ENCODE peak calls at places on chromosomes 13 and 19, in six cellular contexts. O is GM23338, P is GM12878, Z is H1, J is HepG2, C is K562. L is an unnamed sample.

GRCh38 chr13:47397739-47398138 is 500.9 kb upstream of the HTR2A start:
- DNase-seq in O (peak; percentile 27), P (no peak), Z (no peak), J (no peak), C (no peak), L (no peak)

GRCh38 chr19:4493104-4493928 is 21.2 kb downstream of the HDGFL2 start:
- DNase-seq in O (no peak), P (no peak), Z (no peak), J (no peak), C (no peak), L (no peak)

GRCh38 chr19:13069415-13070369 is 33.0 kb downstream of the LYL1 start:
- DNase-seq in O (no peak), P (no peak), Z (no peak), J (no peak), C (peak; percentile 92), L (no peak)

GRCh38 chr13:39676315-39676876 is 20.9 kb downstream of the COG6 start:
- DNase-seq in O (peak; percentile 77), P (no peak), Z (no peak), J (peak; percentile 28), C (no peak), L (no peak)

GRCh38 chr19:9043524-9043923 is 33.3 kb upstream of the MUC16 start:
- DNase-seq in O (no peak), P (no peak), Z (no peak), J (no peak), C (no peak), L (no peak)

GRCh38 chr13:93226623-93227279 is at the start of gene GPC6:
- DNase-seq in O (peak; percentile 88), P (no peak), Z (no peak), J (peak; percentile 79), C (peak; percentile 66), L (peak; percentile 58)

GRCh38 chr13:77390391-77390790 is 63.5 kb upstream of the MYCBP2 start:
- DNase-seq in O (no peak), P (no peak), Z (no peak), J (no peak), C (no peak), L (no peak)

GRCh38 chr13:61774903-61775302 is 359.3 kb upstream of the PCDH20 start:
- DNase-seq in O (no peak), P (no peak), Z (no peak), J (no peak), C (no peak), L (no peak)

GRCh38 chr19:10191347-10191746 is 3.4 kb downstream of the DNMT1 start:
- DNase-seq in O (no peak), P (no peak), Z (no peak), J (peak; percentile 91), C (no peak), L (no peak)

GRCh38 chr19:17938092-17938845 is 5.5 kb downstream of the CCDC124 start:
- DNase-seq in O (peak; percentile 82), P (no peak), Z (no peak), J (peak; percentile 46), C (peak; percentile 73), L (peak; percentile 85)

GRCh38 chr13:43730642-43731041 is 56.1 kb downstream of the ENOX1 start:
- DNase-seq in O (no peak), P (no peak), Z (no peak), J (no peak), C (no peak), L (no peak)

GRCh38 chr19:32692727-32693061 is 1.1 kb downstream of the NUDT19 start:
- DNase-seq in O (no peak), P (no peak), Z (no peak), J (no peak), C (no peak), L (no peak)

GRCh38 chr13:92842145-92842544 is 384.5 kb upstream of the GPC6 start:
- DNase-seq in O (no peak), P (no peak), Z (no peak), J (no peak), C (no peak), L (no peak)

GRCh38 chr13:32426191-32426980 is 1.5 kb downstream of the N4BP2L1 start:
- DNase-seq in O (no peak), P (peak; percentile 73), Z (no peak), J (no peak), C (no peak), L (no peak)

GRCh38 chr19:32890326-32890725 is 20.8 kb upstream of the SLC7A9 start:
- DNase-seq in O (no peak), P (no peak), Z (no peak), J (no peak), C (no peak), L (no peak)

GRCh38 chr13:85509512-85509911 is 289.7 kb downstream of the SLITRK6 start:
- DNase-seq in O (no peak), P (no peak), Z (no peak), J (no peak), C (no peak), L (no peak)

GRCh38 chr13:85503797-85504196 is 295.4 kb downstream of the SLITRK6 start:
- DNase-seq in O (no peak), P (no peak), Z (no peak), J (no peak), C (no peak), L (no peak)

GRCh38 chr13:85512421-85512820 is 286.8 kb downstream of the SLITRK6 start:
- DNase-seq in O (no peak), P (no peak), Z (no peak), J (peak; percentile 11), C (no peak), L (no peak)

DNA sequence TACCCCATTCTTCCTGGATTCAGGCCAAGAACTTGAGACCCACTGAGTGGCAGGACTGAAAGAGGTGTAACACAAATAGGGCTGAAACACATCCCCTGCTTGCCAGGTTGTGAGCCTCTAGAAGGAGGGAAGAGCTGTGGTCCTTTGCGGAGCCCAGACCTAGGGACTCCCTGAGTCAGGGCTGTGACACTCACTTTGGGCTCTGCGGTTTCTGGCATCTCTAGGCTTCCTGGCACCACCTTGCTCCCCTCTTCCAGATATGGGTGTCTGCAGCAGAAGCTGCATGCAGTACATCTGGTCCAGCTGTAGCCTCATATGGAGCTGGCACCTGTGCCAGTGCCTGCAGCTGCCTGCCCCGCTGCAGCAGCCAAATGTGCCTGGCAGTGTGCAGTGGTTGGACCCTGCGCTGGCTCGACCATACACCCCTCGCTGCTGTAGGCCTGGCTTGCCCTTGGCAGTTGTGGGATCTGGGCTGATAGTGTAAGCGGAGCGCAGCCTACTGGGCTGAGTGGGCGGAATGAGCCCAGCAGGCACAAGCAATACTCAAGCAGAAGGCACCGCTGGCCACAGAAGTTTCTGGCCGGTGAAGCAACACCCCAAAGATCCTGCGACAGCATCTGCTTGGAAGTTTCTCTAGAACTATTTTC is 290.4 kb downstream of the SLITRK6 start:
- DNase-seq in O (peak; percentile 46), P (no peak), Z (no peak), J (no peak), C (no peak), L (peak; percentile 34)
- TF ChIP-seq CREB1 in O (no peak), P (no peak), Z (no peak), J (no peak), C (no peak), L (no peak)

DNA sequence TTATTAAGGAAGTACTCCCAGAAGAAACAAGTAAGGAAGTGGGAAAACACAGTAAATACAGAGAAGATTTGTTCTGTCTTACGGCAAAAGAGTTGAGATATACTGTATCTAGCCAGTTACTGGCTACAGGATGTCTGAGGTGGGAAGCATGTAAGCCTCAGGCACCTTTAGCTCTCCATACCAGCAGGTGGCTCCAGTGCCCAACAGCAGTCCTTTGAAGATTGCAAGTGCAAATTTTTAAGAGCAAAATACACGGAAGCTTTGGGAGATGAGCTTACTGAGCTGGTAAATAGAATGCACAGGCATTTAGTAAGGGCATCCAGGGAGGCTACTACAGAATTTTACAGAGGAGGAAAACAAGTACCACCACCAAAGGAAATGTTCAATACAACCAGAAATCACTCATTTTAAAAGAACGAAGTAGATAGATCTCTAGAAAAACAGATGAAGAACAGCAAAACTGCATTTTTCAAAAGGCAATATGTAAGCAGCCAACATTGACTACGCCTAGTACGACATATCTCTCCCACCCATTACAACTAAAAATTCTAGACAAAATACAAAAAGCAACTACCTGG is 57.9 kb upstream of the VSTM2B start:
- DNase-seq in O (peak; percentile 69), P (no peak), Z (no peak), J (peak; percentile 50), C (no peak), L (peak; percentile 44)
- TF ChIP-seq CREB1 in O (no peak), P (no peak), Z (no peak), J (no peak), C (no peak), L (no peak)

DNA sequence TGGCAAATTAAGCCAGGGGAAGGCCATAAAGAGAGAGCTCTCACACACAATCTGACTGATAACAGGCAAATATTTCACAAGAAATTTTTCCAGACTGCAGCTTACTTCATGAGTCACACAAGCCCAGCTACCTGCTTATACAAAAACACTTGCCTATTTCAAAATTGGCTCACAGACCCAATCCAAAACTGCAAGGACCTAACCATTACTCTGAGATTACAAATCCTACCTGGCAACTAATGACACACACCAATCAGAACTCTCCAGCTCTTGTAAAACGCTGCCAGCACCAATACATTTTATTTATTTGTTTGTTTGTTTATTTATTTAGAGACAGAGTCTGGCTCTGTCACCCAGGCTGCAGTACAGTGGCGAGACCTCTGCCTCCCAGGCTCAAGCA is 18.1 kb upstream of the ZFP82 start:
- DNase-seq in O (peak; percentile 77), P (no peak), Z (no peak), J (no peak), C (no peak), L (no peak)
- TF ChIP-seq CREB1 in O (no peak), P (no peak), Z (peak; percentile 57), J (no peak), C (no peak), L (no peak)

DNA sequence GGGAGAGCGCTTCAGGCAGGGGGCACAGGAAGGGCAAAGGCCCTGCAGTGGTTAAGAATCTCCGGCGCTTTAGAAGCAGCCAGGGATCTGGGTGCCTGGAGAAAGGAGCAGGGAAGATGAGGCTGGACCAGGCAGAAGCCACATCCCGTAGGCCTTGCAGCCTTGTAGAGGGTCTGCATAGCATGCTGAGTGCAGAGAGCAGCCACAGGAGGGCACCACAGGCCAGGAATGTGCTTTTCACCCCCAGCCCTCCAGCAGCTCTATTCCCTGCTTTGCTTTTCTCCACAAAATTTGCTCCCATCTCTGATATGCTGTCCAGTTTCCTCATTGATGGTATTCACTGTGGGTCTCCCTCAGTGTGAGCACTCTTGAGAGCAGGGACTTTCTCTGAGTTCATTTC is 5.7 kb downstream of the WDR62 start:
- DNase-seq in O (peak; percentile 69), P (no peak), Z (no peak), J (no peak), C (peak; percentile 42), L (peak; percentile 54)
- TF ChIP-seq CREB1 in O (no peak), P (no peak), Z (no peak), J (no peak), C (no peak), L (no peak)

GRCh38 chr19:53927745-53928144 is 18.7 kb downstream of the CACNG7 start:
- DNase-seq in O (peak; percentile 97), P (no peak), Z (peak; percentile 79), J (peak; percentile 33), C (peak; percentile 52), L (peak; percentile 88)
- TF ChIP-seq CREB1 in O (peak; percentile 59), P (no peak), Z (peak; percentile 74), J (no peak), C (no peak), L (no peak)

L was measured in WTC11.